ENCODE peak calls at places on chromosome 13, in nine cellular contexts. H, O, I, L, E, T, X, Y and N are unnamed samples.

GRCh38 chr13:61156753-61157152 is 258.9 kb downstream of the PCDH20 start:
- DNase-seq in Y (no peak), X (no peak), L (no peak), O (no peak), I (no peak), E (no peak), T (no peak), H (no peak), N (no peak)

GRCh38 chr13:44313674-44314073 is 60.0 kb upstream of the SERP2 start:
- DNase-seq in H (no peak), I (no peak), O (peak; percentile 63), Y (no peak), X (no peak), E (no peak), T (peak; percentile 86), L (peak; percentile 86), N (peak; percentile 61)

GRCh38 chr13:41864658-41865057 is 96.3 kb downstream of the VWA8 start:
- DNase-seq in X (no peak), Y (no peak), L (no peak), O (no peak), T (no peak), E (no peak), H (no peak), I (no peak), N (no peak)

GRCh38 chr13:43153436-43154082 is 130.2 kb downstream of the DNAJC15 start:
- DNase-seq in Y (no peak), T (peak; percentile 76), O (peak; percentile 41), I (no peak), E (no peak), H (no peak), L (peak; percentile 95), X (no peak), N (peak; percentile 91)

GRCh38 chr13:49810825-49811526 is 18.5 kb upstream of the KPNA3 start:
- DNase-seq in L (no peak), T (peak; percentile 39), H (no peak), Y (no peak), I (no peak), X (no peak), E (no peak), O (peak; percentile 43), N (no peak)

GRCh38 chr13:99040536-99041141 is 62.8 kb upstream of the DOCK9 start:
- DNase-seq in H (no peak), Y (no peak), E (no peak), X (no peak), O (no peak), L (peak; percentile 36), I (no peak), T (no peak), N (no peak)

GRCh38 chr13:31224174-31224669 is 24.4 kb downstream of the B3GLCT start:
- DNase-seq in E (no peak), Y (no peak), T (no peak), X (no peak), L (no peak), H (no peak), O (no peak), I (no peak), N (no peak)

GRCh38 chr13:75792526-75793187 is 156.5 kb downstream of the LMO7 start:
- DNase-seq in I (no peak), X (no peak), O (peak; percentile 67), E (no peak), L (no peak), T (peak; percentile 32), Y (no peak), H (no peak), N (no peak)

GRCh38 chr13:32080328-32080744 is 48.8 kb downstream of the FRY start:
- DNase-seq in T (no peak), H (no peak), O (no peak), E (no peak), X (no peak), Y (no peak), I (no peak), L (no peak), N (no peak)

GRCh38 chr13:102152790-102153189 is 249.1 kb downstream of the FGF14 start:
- DNase-seq in E (no peak), O (no peak), Y (no peak), T (no peak), X (no peak), H (no peak), L (no peak), I (no peak), N (no peak)

GRCh38 chr13:50893211-50893852 is 16.3 kb upstream of the RNASEH2B start:
- DNase-seq in H (peak; percentile 46), I (no peak), Y (no peak), L (peak; percentile 71), E (peak; percentile 78), X (no peak), T (no peak), O (no peak), N (no peak)

GRCh38 chr13:50574731-50575130 is 268.8 kb downstream of the DLEU7 start:
- DNase-seq in T (no peak), Y (no peak), O (no peak), X (no peak), H (no peak), I (no peak), E (no peak), L (peak; percentile 88), N (peak; percentile 84)

GRCh38 chr13:114115796-114116195 is 16.6 kb downstream of the RASA3 start:
- DNase-seq in X (no peak), E (no peak), Y (peak; percentile 2), I (peak; percentile 48), T (no peak), O (no peak), H (no peak), L (no peak), N (no peak)

GRCh38 chr13:110812111-110812868 is 98.8 kb downstream of the ING1 start:
- DNase-seq in I (no peak), L (peak; percentile 11), H (peak; percentile 77), E (no peak), Y (no peak), T (no peak), X (no peak), O (no peak), N (no peak)
- H3K4me3 ChIP-seq in I (no peak overlapping the region), L (peak overlapping the region; percentile 24), H (peak overlapping the region; percentile 56), E (no peak overlapping the region), Y (peak overlapping the region; percentile 2), T (peak overlapping the region; percentile 15), X (peak overlapping the region; percentile 50), O (no peak overlapping the region), N (peak overlapping the region; percentile 23)

GRCh38 chr13:45718992-45719391 is 16.9 kb downstream of the CBY2 start:
- DNase-seq in H (peak; percentile 2), I (no peak), X (no peak), E (no peak), Y (no peak), T (peak; percentile 19), L (peak; percentile 3), O (no peak), N (peak; percentile 31)

GRCh38 chr13:45717324-45717723 is 15.2 kb downstream of the CBY2 start:
- DNase-seq in I (no peak), O (no peak), E (no peak), L (no peak), X (no peak), H (no peak), T (no peak), Y (no peak), N (no peak)

GRCh38 chr13:45721203-45721731 is 19.1 kb downstream of the CBY2 start:
- DNase-seq in O (no peak), E (no peak), H (no peak), X (no peak), I (no peak), T (no peak), L (no peak), Y (no peak), N (no peak)

GRCh38 chr13:45715351-45715750 is 13.2 kb downstream of the CBY2 start:
- DNase-seq in H (no peak), O (no peak), X (no peak), Y (no peak), T (no peak), I (no peak), L (no peak), E (no peak), N (no peak)

GRCh38 chr13:45718063-45718462 is 15.9 kb downstream of the CBY2 start:
- DNase-seq in I (no peak), E (no peak), L (peak; percentile 22), X (no peak), Y (no peak), H (peak; percentile 85), O (peak; percentile 24), T (no peak), N (no peak)
- TF ChIP-seq CTCF in I (no peak), E (peak; percentile 65), L (peak; percentile 65), X (peak; percentile 51), Y (no peak), H (peak; percentile 95), O (peak; percentile 30), T (peak; percentile 43), N (peak; percentile 61)

GRCh38 chr13:51955281-51955771 is 55.9 kb downstream of the ATP7B start:
- DNase-seq in H (no peak), Y (no peak), O (no peak), I (no peak), X (no peak), E (no peak), T (no peak), L (peak; percentile 7), N (no peak)

GRCh38 chr13:51955841-51956603 is 55.2 kb downstream of the ATP7B start:
- DNase-seq in T (no peak), I (no peak), Y (no peak), E (no peak), X (no peak), O (no peak), H (no peak), L (no peak), N (no peak)

GRCh38 chr13:51953347-51953746 is 57.9 kb downstream of the ATP7B start:
- DNase-seq in X (no peak), E (no peak), I (no peak), Y (no peak), L (no peak), T (no peak), H (no peak), O (no peak), N (no peak)

GRCh38 chr13:51946163-51946669 is 65.0 kb downstream of the ATP7B start:
- DNase-seq in X (no peak), H (no peak), L (no peak), T (no peak), Y (no peak), E (no peak), I (no peak), O (no peak), N (no peak)

DNA sequence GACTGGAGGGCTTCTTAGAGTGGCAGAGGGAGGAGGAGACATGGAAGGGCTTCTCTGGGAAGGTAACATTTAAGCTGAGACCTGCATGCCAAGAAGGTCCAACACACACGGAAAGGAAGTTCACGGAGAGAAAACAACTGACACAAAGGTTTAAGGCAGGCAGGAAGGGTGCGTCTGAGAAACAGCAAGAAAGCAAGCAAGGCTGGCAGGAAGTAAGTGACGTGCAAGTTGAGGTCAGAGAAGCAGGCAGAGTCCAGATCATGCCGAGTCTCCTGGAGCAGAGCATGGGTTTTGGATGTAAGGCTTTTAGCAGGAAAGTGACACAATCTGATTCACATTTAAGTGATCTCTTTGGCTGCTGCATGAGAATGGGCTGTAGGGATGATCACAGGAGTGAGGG is 60.5 kb downstream of the ATP7B start:
- DNase-seq in I (no peak), Y (peak; percentile 54), E (no peak), L (no peak), X (no peak), T (no peak), O (no peak), H (no peak), N (no peak)
- H3K4me3 ChIP-seq in I (no peak overlapping the region), Y (no peak overlapping the region), E (no peak overlapping the region), L (no peak overlapping the region), X (no peak overlapping the region), T (no peak overlapping the region), O (no peak overlapping the region), H (no peak overlapping the region), N (no peak overlapping the region)

GRCh38 chr13:21078501-21078900 is 17.1 kb upstream of the LATS2 start:
- DNase-seq in I (no peak), O (no peak), X (no peak), E (no peak), L (no peak), Y (no peak), H (no peak), T (no peak), N (no peak)
- TF ChIP-seq CTCF in I (no peak), O (no peak), X (no peak), E (no peak), L (no peak), Y (no peak), H (no peak), T (no peak), N (no peak)